ENCODE peak calls at places on chromosomes 3 and 15, in seven cellular contexts. One of them, this sample, is unnamed.

GRCh38 chr3:45204136-45204535 is 22.0 kb downstream of the TMEM158 start:
- DNase-seq in esophagus muscularis mucosa: no peak
- DNase-seq in K562: no peak
- DNase-seq in stomach: no peak
- DNase-seq in transverse colon: no peak
- DNase-seq in sigmoid colon: no peak
- DNase-seq in GM12878: no peak
- DNase-seq in this sample: no peak

GRCh38 chr3:188339410-188340295 is 185.7 kb downstream of the LPP start:
- DNase-seq in GM12878: no peak
- DNase-seq in stomach: no peak
- DNase-seq in esophagus muscularis mucosa: no peak
- DNase-seq in transverse colon: no peak
- DNase-seq in sigmoid colon: no peak
- DNase-seq in K562: no peak
- DNase-seq in this sample: no peak

GRCh38 chr3:197356275-197356674 is 57.9 kb upstream of the DLG1 start:
- DNase-seq in esophagus muscularis mucosa: no peak
- DNase-seq in K562: no peak
- DNase-seq in sigmoid colon: no peak
- DNase-seq in stomach: peak; percentile 84
- DNase-seq in transverse colon: peak; percentile 25
- DNase-seq in GM12878: no peak
- DNase-seq in this sample: peak; percentile 57

GRCh38 chr3:53518495-53518981 is 24.1 kb downstream of the CACNA1D start:
- DNase-seq in esophagus muscularis mucosa: no peak
- DNase-seq in stomach: no peak
- DNase-seq in transverse colon: no peak
- DNase-seq in sigmoid colon: no peak
- DNase-seq in K562: no peak
- DNase-seq in GM12878: no peak
- DNase-seq in this sample: no peak

GRCh38 chr15:69265347-69265955 is 33.3 kb upstream of the PAQR5 start:
- DNase-seq in GM12878: no peak
- DNase-seq in K562: peak; percentile 27
- DNase-seq in sigmoid colon: no peak
- DNase-seq in esophagus muscularis mucosa: no peak
- DNase-seq in transverse colon: no peak
- DNase-seq in stomach: no peak
- DNase-seq in this sample: no peak

GRCh38 chr15:31325432-31325975 is 1.1 kb upstream of the KLF13 start:
- DNase-seq in K562: peak; percentile 13
- DNase-seq in stomach: peak; percentile 64
- DNase-seq in GM12878: no peak
- DNase-seq in sigmoid colon: peak; percentile 89
- DNase-seq in esophagus muscularis mucosa: peak; percentile 93
- DNase-seq in transverse colon: peak; percentile 77
- DNase-seq in this sample: peak; percentile 73

GRCh38 chr15:52790166-52790708 is at the start of gene ONECUT1:
- DNase-seq in sigmoid colon: no peak
- DNase-seq in K562: peak; percentile 65
- DNase-seq in GM12878: no peak
- DNase-seq in stomach: peak; percentile 51
- DNase-seq in transverse colon: peak; percentile 50
- DNase-seq in esophagus muscularis mucosa: no peak
- DNase-seq in this sample: peak; percentile 36

GRCh38 chr15:99409097-99409473 is 156.7 kb upstream of the MEF2A start:
- DNase-seq in GM12878: no peak
- DNase-seq in K562: no peak
- DNase-seq in sigmoid colon: peak; percentile 80
- DNase-seq in stomach: peak; percentile 65
- DNase-seq in esophagus muscularis mucosa: peak; percentile 92
- DNase-seq in transverse colon: peak; percentile 76
- DNase-seq in this sample: peak; percentile 73

GRCh38 chr3:124951511-124952390 is 17.2 kb upstream of the MUC13 start:
- DNase-seq in sigmoid colon: no peak
- DNase-seq in transverse colon: peak; percentile 76
- DNase-seq in K562: no peak
- DNase-seq in GM12878: no peak
- DNase-seq in esophagus muscularis mucosa: no peak
- DNase-seq in stomach: no peak
- DNase-seq in this sample: no peak

GRCh38 chr3:19146685-19147650 is 1.3 kb upstream of the KCNH8 start:
- DNase-seq in esophagus muscularis mucosa: peak; percentile 92
- DNase-seq in sigmoid colon: peak; percentile 86
- DNase-seq in GM12878: no peak
- DNase-seq in stomach: peak; percentile 76
- DNase-seq in K562: peak; percentile 76
- DNase-seq in transverse colon: peak; percentile 77
- DNase-seq in this sample: peak; percentile 92

GRCh38 chr3:9387322-9387655 is 10.1 kb upstream of the SETD5 start:
- DNase-seq in GM12878: no peak
- DNase-seq in K562: no peak
- DNase-seq in stomach: no peak
- DNase-seq in esophagus muscularis mucosa: no peak
- DNase-seq in sigmoid colon: no peak
- DNase-seq in transverse colon: no peak
- DNase-seq in this sample: no peak

GRCh38 chr3:34009480-34009844 is 211.0 kb downstream of the PDCD6IP start:
- DNase-seq in sigmoid colon: no peak
- DNase-seq in GM12878: no peak
- DNase-seq in stomach: no peak
- DNase-seq in esophagus muscularis mucosa: peak; percentile 12
- DNase-seq in transverse colon: no peak
- DNase-seq in K562: peak; percentile 16
- DNase-seq in this sample: no peak

GRCh38 chr3:34011171-34012101 is 213.0 kb downstream of the PDCD6IP start:
- DNase-seq in K562: peak; percentile 57
- DNase-seq in transverse colon: no peak
- DNase-seq in sigmoid colon: no peak
- DNase-seq in esophagus muscularis mucosa: no peak
- DNase-seq in GM12878: no peak
- DNase-seq in stomach: no peak
- DNase-seq in this sample: no peak

GRCh38 chr3:34013818-34014576 is 215.6 kb downstream of the PDCD6IP start:
- DNase-seq in GM12878: no peak
- DNase-seq in K562: peak; percentile 23
- DNase-seq in sigmoid colon: no peak
- DNase-seq in stomach: no peak
- DNase-seq in esophagus muscularis mucosa: no peak
- DNase-seq in transverse colon: no peak
- DNase-seq in this sample: no peak

GRCh38 chr3:34008836-34009479 is 210.5 kb downstream of the PDCD6IP start:
- DNase-seq in transverse colon: no peak
- DNase-seq in stomach: no peak
- DNase-seq in K562: peak; percentile 27
- DNase-seq in sigmoid colon: no peak
- DNase-seq in GM12878: no peak
- DNase-seq in esophagus muscularis mucosa: no peak
- DNase-seq in this sample: no peak

DNA sequence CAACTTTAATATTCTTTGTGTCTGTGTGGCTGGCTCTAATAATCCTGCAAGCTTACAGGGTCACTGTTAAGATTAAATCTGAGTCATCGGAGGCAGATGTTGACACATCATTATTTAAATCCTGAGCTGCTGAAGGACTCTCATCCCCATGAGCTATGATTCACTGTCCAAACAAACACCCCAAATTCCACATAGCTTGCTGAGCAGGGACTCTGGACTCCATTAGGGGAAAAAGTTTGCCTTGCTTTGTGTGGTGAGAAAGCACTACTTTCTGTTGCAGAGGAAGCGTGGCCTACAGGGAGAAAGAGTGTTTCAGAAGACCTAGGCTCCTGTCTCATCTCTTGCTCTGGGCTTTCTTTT is 213.7 kb downstream of the PDCD6IP start:
- DNase-seq in transverse colon: no peak
- DNase-seq in stomach: no peak
- DNase-seq in K562: peak; percentile 44
- DNase-seq in esophagus muscularis mucosa: no peak
- DNase-seq in sigmoid colon: no peak
- DNase-seq in GM12878: no peak
- DNase-seq in this sample: no peak
- TF ChIP-seq POLR2AphosphoS5 in transverse colon: no peak
- TF ChIP-seq POLR2AphosphoS5 in stomach: peak; percentile 54
- TF ChIP-seq POLR2AphosphoS5 in K562: no peak
- TF ChIP-seq POLR2AphosphoS5 in esophagus muscularis mucosa: no peak
- TF ChIP-seq POLR2AphosphoS5 in sigmoid colon: no peak
- TF ChIP-seq POLR2AphosphoS5 in GM12878: no peak
- TF ChIP-seq POLR2AphosphoS5 in this sample: no peak

GRCh38 chr3:117752984-117753717 is 1043.6 kb downstream of the TUSC7 start:
- DNase-seq in stomach: no peak
- DNase-seq in transverse colon: no peak
- DNase-seq in esophagus muscularis mucosa: no peak
- DNase-seq in K562: no peak
- DNase-seq in sigmoid colon: no peak
- DNase-seq in GM12878: no peak
- DNase-seq in this sample: no peak

GRCh38 chr3:117751691-117752090 is 1042.1 kb downstream of the TUSC7 start:
- DNase-seq in K562: no peak
- DNase-seq in esophagus muscularis mucosa: no peak
- DNase-seq in GM12878: no peak
- DNase-seq in stomach: no peak
- DNase-seq in sigmoid colon: no peak
- DNase-seq in transverse colon: no peak
- DNase-seq in this sample: no peak

GRCh38 chr3:117754841-117755240 is 1045.3 kb downstream of the TUSC7 start:
- DNase-seq in K562: no peak
- DNase-seq in GM12878: no peak
- DNase-seq in transverse colon: no peak
- DNase-seq in stomach: no peak
- DNase-seq in sigmoid colon: no peak
- DNase-seq in esophagus muscularis mucosa: no peak
- DNase-seq in this sample: no peak

GRCh38 chr3:117756580-117756979 is 1047.0 kb downstream of the TUSC7 start:
- DNase-seq in stomach: no peak
- DNase-seq in transverse colon: no peak
- DNase-seq in esophagus muscularis mucosa: no peak
- DNase-seq in sigmoid colon: no peak
- DNase-seq in K562: no peak
- DNase-seq in GM12878: no peak
- DNase-seq in this sample: no peak

GRCh38 chr3:117754058-117754457 is 1044.5 kb downstream of the TUSC7 start:
- DNase-seq in GM12878: no peak
- DNase-seq in sigmoid colon: no peak
- DNase-seq in transverse colon: no peak
- DNase-seq in stomach: no peak
- DNase-seq in esophagus muscularis mucosa: no peak
- DNase-seq in K562: no peak
- DNase-seq in this sample: no peak
- TF ChIP-seq EP300 in GM12878: no peak
- TF ChIP-seq EP300 in sigmoid colon: no peak
- TF ChIP-seq EP300 in transverse colon: no peak
- TF ChIP-seq EP300 in stomach: no peak
- TF ChIP-seq EP300 in esophagus muscularis mucosa: no peak
- TF ChIP-seq EP300 in K562: no peak
- TF ChIP-seq EP300 in this sample: no peak

GRCh38 chr3:58484049-58484721 is 7.7 kb upstream of the KCTD6 start:
- DNase-seq in K562: no peak
- DNase-seq in GM12878: no peak
- DNase-seq in stomach: no peak
- DNase-seq in esophagus muscularis mucosa: no peak
- DNase-seq in transverse colon: no peak
- DNase-seq in sigmoid colon: no peak
- DNase-seq in this sample: no peak

GRCh38 chr3:58488962-58489361 is 2.9 kb upstream of the KCTD6 start:
- DNase-seq in esophagus muscularis mucosa: no peak
- DNase-seq in stomach: no peak
- DNase-seq in transverse colon: no peak
- DNase-seq in sigmoid colon: no peak
- DNase-seq in K562: no peak
- DNase-seq in GM12878: no peak
- DNase-seq in this sample: no peak

GRCh38 chr3:58484722-58485069 is 7.2 kb upstream of the KCTD6 start:
- DNase-seq in esophagus muscularis mucosa: no peak
- DNase-seq in sigmoid colon: no peak
- DNase-seq in GM12878: no peak
- DNase-seq in K562: no peak
- DNase-seq in transverse colon: no peak
- DNase-seq in stomach: no peak
- DNase-seq in this sample: no peak

GRCh38 chr3:58486036-58486435 is 5.9 kb upstream of the KCTD6 start:
- DNase-seq in GM12878: no peak
- DNase-seq in esophagus muscularis mucosa: no peak
- DNase-seq in K562: no peak
- DNase-seq in transverse colon: no peak
- DNase-seq in sigmoid colon: no peak
- DNase-seq in stomach: no peak
- DNase-seq in this sample: no peak

GRCh38 chr3:58487140-58487886 is 4.6 kb upstream of the KCTD6 start:
- DNase-seq in stomach: no peak
- DNase-seq in K562: peak; percentile 35
- DNase-seq in transverse colon: no peak
- DNase-seq in GM12878: no peak
- DNase-seq in esophagus muscularis mucosa: no peak
- DNase-seq in sigmoid colon: no peak
- DNase-seq in this sample: no peak
- TF ChIP-seq POLR2A in stomach: no peak
- TF ChIP-seq POLR2A in K562: no peak
- TF ChIP-seq POLR2A in transverse colon: no peak
- TF ChIP-seq POLR2A in GM12878: no peak
- TF ChIP-seq POLR2A in esophagus muscularis mucosa: no peak
- TF ChIP-seq POLR2A in sigmoid colon: no peak
- TF ChIP-seq POLR2A in this sample: no peak

GRCh38 chr15:67187351-67187854 is 67.1 kb downstream of the AAGAB start:
- DNase-seq in GM12878: no peak
- DNase-seq in sigmoid colon: peak; percentile 82
- DNase-seq in esophagus muscularis mucosa: no peak
- DNase-seq in transverse colon: no peak
- DNase-seq in stomach: no peak
- DNase-seq in K562: no peak
- DNase-seq in this sample: no peak

GRCh38 chr15:67186688-67187087 is 67.8 kb downstream of the AAGAB start:
- DNase-seq in K562: no peak
- DNase-seq in esophagus muscularis mucosa: no peak
- DNase-seq in GM12878: no peak
- DNase-seq in sigmoid colon: no peak
- DNase-seq in transverse colon: no peak
- DNase-seq in stomach: no peak
- DNase-seq in this sample: no peak

GRCh38 chr15:67185051-67185450 is 69.4 kb downstream of the AAGAB start:
- DNase-seq in stomach: no peak
- DNase-seq in sigmoid colon: no peak
- DNase-seq in esophagus muscularis mucosa: no peak
- DNase-seq in transverse colon: no peak
- DNase-seq in GM12878: no peak
- DNase-seq in K562: no peak
- DNase-seq in this sample: no peak

GRCh38 chr15:67185621-67186225 is 68.7 kb downstream of the AAGAB start:
- DNase-seq in stomach: no peak
- DNase-seq in GM12878: peak; percentile 37
- DNase-seq in K562: no peak
- DNase-seq in sigmoid colon: no peak
- DNase-seq in transverse colon: no peak
- DNase-seq in esophagus muscularis mucosa: no peak
- DNase-seq in this sample: no peak

GRCh38 chr15:67186226-67186649 is 68.2 kb downstream of the AAGAB start:
- DNase-seq in esophagus muscularis mucosa: no peak
- DNase-seq in stomach: no peak
- DNase-seq in GM12878: no peak
- DNase-seq in transverse colon: no peak
- DNase-seq in sigmoid colon: peak; percentile 83
- DNase-seq in K562: no peak
- DNase-seq in this sample: no peak
- TF ChIP-seq POLR2AphosphoS5 in esophagus muscularis mucosa: peak; percentile 63
- TF ChIP-seq POLR2AphosphoS5 in stomach: no peak
- TF ChIP-seq POLR2AphosphoS5 in GM12878: no peak
- TF ChIP-seq POLR2AphosphoS5 in transverse colon: no peak
- TF ChIP-seq POLR2AphosphoS5 in sigmoid colon: peak; percentile 74
- TF ChIP-seq POLR2AphosphoS5 in K562: no peak
- TF ChIP-seq POLR2AphosphoS5 in this sample: peak; percentile 26